ENCODE peak calls at places on chromosomes 3 and 15, in nine cellular contexts. D is RWPE1; O is stimulated activated CD4-positive, alpha-beta T cell treated with anti-CD3 and anti-CD28 coated beads, Interleukin-4, amount 100 ng/mL, for 48 hours; A is H9; Z is neural crest cell; V is NCI-H524; E is GM12864; X is Caki2; N is DMS 273 treated with DMSO at 0.1 percent for 48 hours. S is an unnamed sample.

GRCh38 chr15:84598993-84599392 is 1.8 kb upstream of the ZSCAN2 start:
- DNase-seq in N (no peak), Z (peak), A (peak), O (peak), E (no peak), X (peak), D (peak), V (peak), S (peak)

GRCh38 chr15:91894606-91895005 is 41.1 kb downstream of the SLCO3A1 start:
- DNase-seq in V (no peak), O (no peak), A (no peak), X (no peak), D (peak), E (no peak), N (no peak), Z (no peak), S (no peak)

GRCh38 chr15:46277451-46277850 is 642.6 kb downstream of the SQOR start:
- DNase-seq in D (no peak), E (no peak), A (no peak), X (no peak), Z (no peak), V (no peak), N (no peak), O (no peak), S (no peak)

GRCh38 chr15:75446146-75446545 is 5.3 kb downstream of the SIN3A start:
- DNase-seq in E (no peak), V (no peak), D (no peak), O (no peak), X (no peak), N (no peak), Z (no peak), A (no peak), S (no peak)

GRCh38 chr3:170410428-170411029 is 8.1 kb upstream of the CLDN11 start:
- DNase-seq in D (peak), A (no peak), V (peak), N (peak), X (peak), E (no peak), Z (no peak), O (no peak), S (peak)

GRCh38 chr3:10299679-10300078 is 6.9 kb upstream of the GHRL start:
- DNase-seq in E (no peak), N (peak), V (no peak), O (no peak), X (no peak), D (no peak), A (no peak), Z (no peak), S (no peak)

GRCh38 chr15:27492021-27492621 is 521.1 kb downstream of the GABRG3 start:
- DNase-seq in D (no peak), A (no peak), E (no peak), V (no peak), O (no peak), X (peak), N (no peak), Z (no peak), S (no peak)

GRCh38 chr3:54870423-54870822 is 57.4 kb downstream of the LRTM1 start:
- DNase-seq in A (no peak), V (no peak), X (no peak), O (no peak), N (no peak), E (no peak), D (peak), Z (peak), S (peak)

GRCh38 chr15:42102646-42103235 is 8.4 kb upstream of the PLA2G4D start:
- DNase-seq in E (no peak), X (no peak), N (no peak), D (no peak), V (no peak), Z (no peak), O (no peak), A (no peak), S (peak)

S was measured in cardiac muscle cell.